ENCODE peak calls at places on chromosomes 13 and 19, in four cellular contexts. One of them, this sample, is unnamed.

GRCh38 chr13:100875392-100876043 is 200.9 kb upstream of the TMTC4 start:
- DNase-seq in CD8-positive, alpha-beta T cell: no peak
- DNase-seq in thoracic aorta: no peak
- DNase-seq in upper lobe of right lung: no peak
- DNase-seq in this sample: no peak

GRCh38 chr13:48731957-48732569 is 78.3 kb downstream of the CYSLTR2 start:
- DNase-seq in upper lobe of right lung: peak; percentile 69
- DNase-seq in thoracic aorta: no peak
- DNase-seq in CD8-positive, alpha-beta T cell: peak; percentile 62
- DNase-seq in this sample: no peak

GRCh38 chr19:18589380-18590272 is 1.0 kb downstream of the REX1BD start:
- DNase-seq in upper lobe of right lung: peak; percentile 90
- DNase-seq in thoracic aorta: no peak
- DNase-seq in CD8-positive, alpha-beta T cell: peak; percentile 71
- DNase-seq in this sample: no peak

GRCh38 chr19:1855828-1856255 is 7.5 kb downstream of the KLF16 start:
- DNase-seq in CD8-positive, alpha-beta T cell: no peak
- DNase-seq in thoracic aorta: no peak
- DNase-seq in upper lobe of right lung: no peak
- DNase-seq in this sample: no peak

GRCh38 chr13:51955841-51956603 is 55.2 kb downstream of the ATP7B start:
- DNase-seq in thoracic aorta: no peak
- DNase-seq in CD8-positive, alpha-beta T cell: no peak
- DNase-seq in upper lobe of right lung: no peak
- DNase-seq in this sample: no peak

GRCh38 chr13:114049026-114049425 is 75.2 kb upstream of the C13orf46 start:
- DNase-seq in thoracic aorta: no peak
- DNase-seq in CD8-positive, alpha-beta T cell: peak; percentile 55
- DNase-seq in upper lobe of right lung: no peak
- DNase-seq in this sample: no peak

GRCh38 chr13:91296011-91296410 is 51.5 kb upstream of the MIR17HG start:
- DNase-seq in thoracic aorta: no peak
- DNase-seq in upper lobe of right lung: no peak
- DNase-seq in CD8-positive, alpha-beta T cell: no peak
- DNase-seq in this sample: no peak

GRCh38 chr13:41034862-41035261 is 15.7 kb upstream of the ELF1 start:
- DNase-seq in CD8-positive, alpha-beta T cell: no peak
- DNase-seq in upper lobe of right lung: no peak
- DNase-seq in thoracic aorta: no peak
- DNase-seq in this sample: no peak

GRCh38 chr19:46728693-46729339 is 11.9 kb upstream of the PRKD2 start:
- DNase-seq in thoracic aorta: no peak
- DNase-seq in upper lobe of right lung: peak; percentile 88
- DNase-seq in CD8-positive, alpha-beta T cell: peak; percentile 92
- DNase-seq in this sample: no peak

GRCh38 chr13:21676611-21677021 is 5.7 kb downstream of the FGF9 start:
- DNase-seq in upper lobe of right lung: peak; percentile 75
- DNase-seq in thoracic aorta: no peak
- DNase-seq in CD8-positive, alpha-beta T cell: peak; percentile 14
- DNase-seq in this sample: no peak

GRCh38 chr13:50730496-50731171 is 112.9 kb downstream of the DLEU7 start:
- DNase-seq in thoracic aorta: no peak
- DNase-seq in CD8-positive, alpha-beta T cell: no peak
- DNase-seq in upper lobe of right lung: no peak
- DNase-seq in this sample: no peak

GRCh38 chr19:3458595-3459284 is 21.6 kb downstream of the SMIM24 start:
- DNase-seq in upper lobe of right lung: peak; percentile 56
- DNase-seq in CD8-positive, alpha-beta T cell: no peak
- DNase-seq in thoracic aorta: no peak
- DNase-seq in this sample: no peak

GRCh38 chr19:45076851-45077730 is 813 bp upstream of the ZNF296 start:
- DNase-seq in upper lobe of right lung: no peak
- DNase-seq in CD8-positive, alpha-beta T cell: no peak
- DNase-seq in thoracic aorta: no peak
- DNase-seq in this sample: no peak

GRCh38 chr13:36998624-36999041 is 507 bp downstream of the ALG5 start:
- DNase-seq in upper lobe of right lung: peak; percentile 69
- DNase-seq in CD8-positive, alpha-beta T cell: peak; percentile 11
- DNase-seq in thoracic aorta: no peak
- DNase-seq in this sample: peak; percentile 77

GRCh38 chr13:113211774-113212173 is 2.4 kb downstream of the CUL4A start:
- DNase-seq in thoracic aorta: no peak
- DNase-seq in CD8-positive, alpha-beta T cell: no peak
- DNase-seq in upper lobe of right lung: no peak
- DNase-seq in this sample: no peak

GRCh38 chr19:35518313-35518712 is 4.9 kb upstream of the DMKN start:
- DNase-seq in upper lobe of right lung: no peak
- DNase-seq in CD8-positive, alpha-beta T cell: no peak
- DNase-seq in thoracic aorta: no peak
- DNase-seq in this sample: no peak

GRCh38 chr19:32234663-32235217 is 110.7 kb upstream of the ZNF507 start:
- DNase-seq in CD8-positive, alpha-beta T cell: no peak
- DNase-seq in thoracic aorta: no peak
- DNase-seq in upper lobe of right lung: no peak
- DNase-seq in this sample: no peak

GRCh38 chr19:19866599-19867248 is 1.0 kb downstream of the ZNF253 start:
- DNase-seq in thoracic aorta: no peak
- DNase-seq in upper lobe of right lung: peak; percentile 63
- DNase-seq in CD8-positive, alpha-beta T cell: peak; percentile 46
- DNase-seq in this sample: no peak

GRCh38 chr19:41309225-41310030 is 544 bp upstream of the CCDC97 start:
- DNase-seq in upper lobe of right lung: no peak
- DNase-seq in CD8-positive, alpha-beta T cell: peak; percentile 33
- DNase-seq in thoracic aorta: no peak
- DNase-seq in this sample: no peak

GRCh38 chr19:18423258-18424020 is 4.2 kb downstream of the SSBP4 start:
- DNase-seq in thoracic aorta: no peak
- DNase-seq in upper lobe of right lung: no peak
- DNase-seq in CD8-positive, alpha-beta T cell: no peak
- DNase-seq in this sample: peak; percentile 77

GRCh38 chr19:50417138-50417849 is 1.4 kb upstream of the SPIB start:
- DNase-seq in CD8-positive, alpha-beta T cell: no peak
- DNase-seq in thoracic aorta: no peak
- DNase-seq in upper lobe of right lung: no peak
- DNase-seq in this sample: no peak

GRCh38 chr19:13526552-13526951 is 20.3 kb upstream of the CACNA1A start:
- DNase-seq in CD8-positive, alpha-beta T cell: no peak
- DNase-seq in thoracic aorta: no peak
- DNase-seq in upper lobe of right lung: no peak
- DNase-seq in this sample: no peak

GRCh38 chr19:22600690-22601648 is 33.2 kb upstream of the ZNF492 start:
- DNase-seq in CD8-positive, alpha-beta T cell: no peak
- DNase-seq in thoracic aorta: no peak
- DNase-seq in upper lobe of right lung: no peak
- DNase-seq in this sample: no peak

GRCh38 chr19:2475018-2475701 is 767 bp upstream of the GADD45B start:
- DNase-seq in CD8-positive, alpha-beta T cell: peak; percentile 56
- DNase-seq in upper lobe of right lung: peak; percentile 81
- DNase-seq in thoracic aorta: peak; percentile 28
- DNase-seq in this sample: peak; percentile 86

GRCh38 chr13:42001580-42001979 is 40.7 kb upstream of the VWA8 start:
- DNase-seq in upper lobe of right lung: peak; percentile 66
- DNase-seq in CD8-positive, alpha-beta T cell: no peak
- DNase-seq in thoracic aorta: no peak
- DNase-seq in this sample: no peak

GRCh38 chr13:110869805-110870706 is 44.8 kb downstream of the ANKRD10 start:
- DNase-seq in upper lobe of right lung: peak; percentile 77
- DNase-seq in thoracic aorta: peak; percentile 99
- DNase-seq in CD8-positive, alpha-beta T cell: no peak
- DNase-seq in this sample: peak; percentile 99

DNA sequence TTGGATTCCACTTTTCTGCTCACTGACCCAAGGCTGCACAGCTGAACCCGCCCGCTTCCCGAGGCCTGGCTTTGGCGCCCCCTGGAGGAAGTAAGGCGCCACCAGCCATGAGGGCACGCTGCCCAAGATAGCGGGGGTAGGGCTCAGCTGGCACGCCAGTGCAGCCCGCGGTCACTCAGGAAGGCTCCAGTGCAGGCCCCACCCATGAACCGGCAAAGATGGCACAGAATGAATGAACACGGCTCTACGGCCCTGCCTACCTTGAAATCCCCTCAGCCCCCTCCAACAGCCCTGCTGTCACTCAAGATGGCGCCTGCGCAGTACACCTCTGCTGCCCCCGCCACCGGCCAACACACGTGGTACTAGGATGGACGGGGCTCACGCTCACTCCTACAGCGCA is 3.0 kb downstream of the PEG3 start:
- DNase-seq in CD8-positive, alpha-beta T cell: no peak
- DNase-seq in upper lobe of right lung: peak; percentile 82
- DNase-seq in thoracic aorta: peak; percentile 17
- DNase-seq in this sample: peak; percentile 86
- H3K27ac ChIP-seq in CD8-positive, alpha-beta T cell: no peak overlapping the region
- H3K27ac ChIP-seq in upper lobe of right lung: peak overlapping the region; percentile 1
- H3K27ac ChIP-seq in thoracic aorta: peak overlapping the region; percentile 87
- H3K27ac ChIP-seq in this sample: peak overlapping the region; percentile 97

GRCh38 chr19:48490980-48491792 is 20.4 kb downstream of the LMTK3 start:
- DNase-seq in CD8-positive, alpha-beta T cell: peak; percentile 63
- DNase-seq in upper lobe of right lung: peak; percentile 79
- DNase-seq in thoracic aorta: no peak
- DNase-seq in this sample: no peak
- H3K4me3 ChIP-seq in CD8-positive, alpha-beta T cell: peak overlapping the region; percentile 16
- H3K4me3 ChIP-seq in upper lobe of right lung: no peak overlapping the region
- H3K4me3 ChIP-seq in thoracic aorta: no peak overlapping the region
- H3K4me3 ChIP-seq in this sample: peak overlapping the region; percentile 36

DNA sequence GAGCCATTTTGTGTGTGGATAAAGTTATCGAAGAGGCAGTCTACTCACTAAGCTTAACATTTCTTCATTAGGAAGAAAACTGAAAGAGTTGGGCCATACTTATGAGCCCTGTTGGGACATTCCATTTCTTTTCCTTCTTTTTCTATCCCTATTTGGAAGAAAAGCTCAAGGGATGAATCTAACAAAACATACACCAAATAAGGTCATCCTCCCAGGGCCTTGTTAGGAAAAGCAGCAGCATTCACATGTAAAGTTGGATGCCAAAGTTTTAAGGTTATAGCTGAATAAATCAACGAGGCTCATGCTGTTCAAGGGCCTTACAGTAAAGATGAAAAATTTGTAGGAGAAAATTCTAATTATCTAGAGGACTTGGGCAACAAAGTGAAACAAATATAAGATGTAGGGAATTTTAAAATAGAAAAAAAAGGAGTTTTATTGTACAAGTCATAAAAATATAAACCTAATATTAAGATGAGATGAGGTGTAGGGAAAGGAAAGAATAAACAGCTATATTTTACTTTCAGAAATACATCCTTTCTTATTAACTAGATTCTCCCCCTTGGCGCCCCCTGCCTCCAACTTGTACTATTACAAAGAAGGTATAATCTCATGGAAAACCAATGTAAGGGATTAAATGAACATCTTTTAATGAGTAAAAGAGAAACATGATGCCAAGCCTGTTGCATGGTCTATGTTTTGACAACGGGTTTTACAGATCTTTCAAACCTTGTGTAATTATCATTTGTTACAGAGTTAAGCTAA is 160.4 kb downstream of the PCDH20 start:
- DNase-seq in thoracic aorta: no peak
- DNase-seq in upper lobe of right lung: no peak
- DNase-seq in CD8-positive, alpha-beta T cell: no peak
- DNase-seq in this sample: no peak
- TF ChIP-seq CTCF in thoracic aorta: no peak
- TF ChIP-seq CTCF in upper lobe of right lung: no peak
- TF ChIP-seq CTCF in CD8-positive, alpha-beta T cell: no peak
- TF ChIP-seq CTCF in this sample: no peak

GRCh38 chr13:43363156-43363918 is 340.0 kb downstream of the DNAJC15 start:
- DNase-seq in thoracic aorta: no peak
- DNase-seq in upper lobe of right lung: no peak
- DNase-seq in CD8-positive, alpha-beta T cell: no peak
- DNase-seq in this sample: no peak
- H3K27ac ChIP-seq in thoracic aorta: peak overlapping the region; percentile 23
- H3K27ac ChIP-seq in upper lobe of right lung: no peak overlapping the region
- H3K27ac ChIP-seq in CD8-positive, alpha-beta T cell: no peak overlapping the region
- H3K27ac ChIP-seq in this sample: no peak overlapping the region

GRCh38 chr19:53880716-53881481 is 1.1 kb upstream of the PRKCG start:
- DNase-seq in CD8-positive, alpha-beta T cell: no peak
- DNase-seq in thoracic aorta: no peak
- DNase-seq in upper lobe of right lung: no peak
- DNase-seq in this sample: no peak
- H3K4me3 ChIP-seq in CD8-positive, alpha-beta T cell: no peak overlapping the region
- H3K4me3 ChIP-seq in thoracic aorta: peak overlapping the region; percentile 59
- H3K4me3 ChIP-seq in upper lobe of right lung: no peak overlapping the region
- H3K4me3 ChIP-seq in this sample: no peak overlapping the region

GRCh38 chr19:37654525-37654832 is 786 bp downstream of the ZFP30 start:
- DNase-seq in thoracic aorta: no peak
- DNase-seq in upper lobe of right lung: no peak
- DNase-seq in CD8-positive, alpha-beta T cell: no peak
- DNase-seq in this sample: no peak

GRCh38 chr19:37654833-37655688 is at the start of gene ZFP30:
- DNase-seq in upper lobe of right lung: peak; percentile 94
- DNase-seq in thoracic aorta: peak; percentile 36
- DNase-seq in CD8-positive, alpha-beta T cell: peak; percentile 71
- DNase-seq in this sample: peak; percentile 91

GRCh38 chr19:37655689-37656491 is 625 bp upstream of the ZFP30 start:
- DNase-seq in upper lobe of right lung: peak; percentile 94
- DNase-seq in CD8-positive, alpha-beta T cell: peak; percentile 80
- DNase-seq in thoracic aorta: peak; percentile 28
- DNase-seq in this sample: peak; percentile 83

DNA sequence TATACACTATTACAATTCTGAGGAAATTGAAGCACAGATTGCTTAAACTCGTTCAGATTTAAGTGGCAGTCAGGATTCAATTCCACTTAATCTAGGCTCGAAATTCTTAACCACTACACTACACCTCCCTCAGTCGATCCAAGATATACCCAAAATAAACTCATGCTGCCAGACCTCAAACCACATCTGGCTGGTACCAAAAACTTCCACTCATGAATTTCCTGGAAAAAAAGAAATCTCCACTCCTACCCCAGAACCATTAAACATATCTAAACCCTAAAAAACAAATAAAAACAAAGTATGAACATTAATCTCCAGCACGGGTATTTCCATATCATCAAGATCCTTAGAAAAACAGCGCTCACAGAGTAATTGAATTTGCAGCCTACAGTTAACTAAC is 1.1 kb downstream of the ZFP30 start:
- DNase-seq in thoracic aorta: no peak
- DNase-seq in CD8-positive, alpha-beta T cell: no peak
- DNase-seq in upper lobe of right lung: no peak
- DNase-seq in this sample: no peak
- TF ChIP-seq CTCF in thoracic aorta: no peak
- TF ChIP-seq CTCF in CD8-positive, alpha-beta T cell: no peak
- TF ChIP-seq CTCF in upper lobe of right lung: no peak
- TF ChIP-seq CTCF in this sample: no peak

DNA sequence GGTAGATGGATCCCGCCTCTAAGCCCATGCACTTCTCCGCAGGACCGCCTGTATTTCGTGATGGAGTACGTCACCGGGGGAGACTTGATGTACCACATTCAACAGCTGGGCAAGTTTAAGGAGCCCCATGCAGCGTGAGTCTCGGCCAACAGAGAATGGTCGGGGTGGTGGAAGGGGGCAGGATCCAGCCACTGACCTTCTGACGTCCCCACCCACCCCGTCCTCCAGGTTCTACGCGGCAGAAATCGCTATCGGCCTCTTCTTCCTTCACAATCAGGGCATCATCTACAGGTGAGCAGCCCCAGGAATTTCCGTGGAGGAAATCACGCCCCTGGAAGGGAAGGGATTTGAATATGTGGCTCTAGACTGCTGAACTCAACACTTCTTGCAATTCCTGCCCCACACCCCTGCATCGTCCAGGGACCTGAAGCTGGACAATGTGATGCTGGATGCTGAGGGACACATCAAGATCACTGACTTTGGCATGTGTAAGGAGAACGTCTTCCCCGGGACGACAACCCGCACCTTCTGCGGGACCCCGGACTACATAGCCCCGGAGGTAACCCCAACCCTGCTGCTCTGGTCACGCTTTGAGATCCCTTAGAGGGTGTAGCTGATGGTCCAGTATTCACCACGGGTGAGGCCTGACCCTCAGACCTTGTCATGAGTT is 8.8 kb upstream of the CACNG7 start:
- DNase-seq in upper lobe of right lung: no peak
- DNase-seq in CD8-positive, alpha-beta T cell: no peak
- DNase-seq in thoracic aorta: no peak
- DNase-seq in this sample: no peak
- H3K27ac ChIP-seq in upper lobe of right lung: no peak overlapping the region
- H3K27ac ChIP-seq in CD8-positive, alpha-beta T cell: no peak overlapping the region
- H3K27ac ChIP-seq in thoracic aorta: no peak overlapping the region
- H3K27ac ChIP-seq in this sample: no peak overlapping the region

This sample was measured in coronary artery.